ENCODE peak calls at places on chromosomes 5 and 9, in nine cellular contexts. M is left ventricle myocardium inferior, S is cardiac muscle cell, D is IMR-90, X is transverse colon, T is fibroblast of lung, L is upper lobe of left lung, B is brain microvascular endothelial cell, I is colonic mucosa. K is an unnamed sample. For H3K27me3, the result is how much of the 10 kb centered on the place peaks cover.

GRCh38 chr9:36100532-36100931 is 36.0 kb upstream of the GLIPR2 start:
- DNase-seq in S (peak), B (no peak), D (peak), M (no peak), T (peak), X (no peak), L (no peak), I (no peak), K (no peak)

GRCh38 chr9:127863179-127863578 is 8.7 kb upstream of the ENG start:
- DNase-seq in M (no peak), L (no peak), B (no peak), S (no peak), T (no peak), I (no peak), D (no peak), X (no peak), K (no peak)

GRCh38 chr5:36301858-36302603 is at the start of gene RANBP3L:
- DNase-seq in S (peak), M (no peak), B (no peak), X (peak), D (peak), L (peak), I (no peak), T (peak), K (no peak)

GRCh38 chr5:57772512-57772911 is 289.9 kb upstream of the ACTBL2 start:
- DNase-seq in M (no peak), S (no peak), T (peak), D (no peak), X (no peak), B (no peak), L (no peak), I (no peak), K (no peak)

GRCh38 chr5:94705427-94705826 is 87.0 kb downstream of the SLF1 start:
- DNase-seq in D (peak), I (no peak), S (no peak), B (no peak), X (no peak), M (no peak), T (peak), L (no peak), K (no peak)

GRCh38 chr5:73039082-73039481 is 81.3 kb upstream of the TMEM171 start:
- DNase-seq in L (no peak), X (no peak), M (no peak), T (peak), I (no peak), S (no peak), B (no peak), D (peak), K (no peak)

GRCh38 chr9:111037744-111038335 is 430 bp downstream of the LPAR1 start:
- DNase-seq in I (peak), B (no peak), D (peak), T (peak), X (peak), S (peak), M (peak), L (peak), K (peak)

GRCh38 chr9:71729816-71730526 is 38.3 kb downstream of the CEMIP2 start:
- DNase-seq in X (no peak), B (no peak), I (no peak), T (peak), D (no peak), L (no peak), M (no peak), S (no peak), K (no peak)

GRCh38 chr5:177446184-177447065 is at the start of gene PRR7:
- DNase-seq in M (peak), S (peak), T (peak), I (peak), B (peak), D (peak), X (peak), L (peak), K (peak)

GRCh38 chr9:6716766-6717165 is 41.0 kb upstream of the KDM4C start:
- DNase-seq in D (no peak), M (no peak), B (no peak), I (no peak), T (no peak), X (no peak), L (no peak), S (no peak), K (no peak)
- H3K4me3 ChIP-seq in D (no peak), M (no peak), B (no peak), I (peak), T (no peak), X (peak), L (no peak), S (no peak), K (peak)

DNA sequence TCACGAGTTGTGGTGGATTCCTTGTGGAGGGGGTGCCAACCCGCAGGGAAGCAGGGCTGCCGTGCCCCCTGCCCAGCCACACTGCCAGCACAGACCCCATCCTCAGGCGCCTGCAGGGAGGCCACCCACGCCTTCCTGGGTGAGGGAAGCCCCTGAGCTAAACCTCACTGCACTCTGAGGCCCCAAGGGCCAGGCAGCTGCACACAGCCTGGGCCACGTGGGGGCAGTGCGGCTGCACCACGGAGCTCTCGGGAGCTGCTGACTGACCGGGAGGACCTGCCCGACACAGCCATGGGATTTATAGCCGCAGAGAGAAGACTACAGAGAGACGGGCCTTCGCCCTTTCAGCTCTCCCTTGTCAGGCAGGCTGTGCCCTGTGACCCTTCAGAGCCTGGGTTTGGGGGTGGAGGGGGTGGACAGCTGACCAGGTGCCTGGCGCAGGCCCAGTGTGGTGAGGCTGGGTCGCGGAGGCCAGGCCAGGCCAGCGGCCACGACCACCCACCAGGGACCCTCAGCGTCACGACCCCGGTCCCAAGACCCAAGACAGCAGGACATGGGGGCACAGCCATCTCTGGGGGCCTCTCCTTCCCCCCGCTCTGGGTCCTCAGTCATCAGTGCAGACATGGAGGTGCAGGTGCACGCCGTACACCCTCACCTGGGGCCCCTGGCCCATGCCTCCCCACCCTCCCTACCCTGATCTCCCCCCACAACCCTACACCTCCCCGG is 4.3 kb upstream of the AHRR start:
- DNase-seq in T (peak), L (no peak), I (peak), S (peak), B (peak), X (peak), M (no peak), D (peak), K (peak)
- TF ChIP-seq CTCF in T (peak), L (no peak), I (peak), S (peak), B (peak), X (peak), M (peak), D (peak), K (peak)

GRCh38 chr5:100313657-100314056 is 221.5 kb upstream of the FAM174A start:
- DNase-seq in T (no peak), M (no peak), S (no peak), X (no peak), D (no peak), I (no peak), L (no peak), B (no peak), K (no peak)

GRCh38 chr5:100306000-100306399 is 229.2 kb upstream of the FAM174A start:
- DNase-seq in D (no peak), M (no peak), S (no peak), T (peak), X (no peak), B (no peak), I (no peak), L (no peak), K (no peak)

DNA sequence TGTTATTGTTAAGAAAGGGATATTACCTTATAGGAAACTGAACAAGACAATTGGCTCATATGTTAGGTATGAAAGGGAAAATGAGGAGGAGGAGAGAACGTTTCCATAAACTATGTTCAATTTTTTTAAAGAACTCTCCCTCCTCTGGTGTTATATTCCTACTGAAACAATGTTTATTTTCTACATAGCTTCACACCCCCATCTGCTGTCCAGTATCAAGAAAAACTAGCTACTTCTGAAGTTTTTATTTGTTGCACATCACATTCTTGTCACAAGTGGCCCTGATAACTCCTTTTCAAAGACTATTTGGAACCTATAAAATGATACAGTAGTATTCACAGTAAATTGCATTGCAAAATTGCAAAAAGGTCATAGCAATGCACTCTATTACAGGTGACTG is 223.4 kb upstream of the FAM174A start:
- DNase-seq in L (no peak), B (no peak), D (no peak), S (no peak), X (no peak), M (no peak), T (peak), I (no peak), K (no peak)
- H3K27me3 ChIP-seq in L (under half), B (under half), D (under half), S (under half), X (under half), M (under half), T (under half), I (under half), K (under half)

GRCh38 chr5:132825824-132826391 is 4.5 kb downstream of the SHROOM1 start:
- DNase-seq in X (no peak), B (no peak), I (no peak), L (no peak), M (no peak), D (no peak), T (no peak), S (no peak), K (no peak)
- H3K4me3 ChIP-seq in X (no peak), B (peak), I (no peak), L (peak), M (peak), D (no peak), T (no peak), S (no peak), K (no peak)